ENCODE peak calls at places on chromosomes 11 and 22, in five cellular contexts. Y is left ventricle myocardium inferior, F is heart right ventricle, A is IMR-90, P is kidney. U is an unnamed sample.

GRCh38 chr11:93849751-93850584 is 450 bp downstream of the VSTM5 start:
- DNase-seq in Y (peak; percentile 22), A (no peak), F (peak; percentile 7), P (peak; percentile 79), U (peak; percentile 74)

GRCh38 chr11:75465701-75466531 is 32.9 kb upstream of the KLHL35 start:
- DNase-seq in Y (no peak), P (peak; percentile 58), A (peak; percentile 52), F (no peak), U (no peak)

GRCh38 chr11:61854206-61854875 is 26.2 kb downstream of the FADS2 start:
- DNase-seq in F (no peak), A (no peak), Y (no peak), P (no peak), U (no peak)

GRCh38 chr11:130861902-130862552 is 54.3 kb downstream of the SNX19 start:
- DNase-seq in F (peak; percentile 89), A (peak; percentile 93), P (peak; percentile 96), Y (peak; percentile 89), U (peak; percentile 91)

GRCh38 chr11:101446726-101447125 is 137.1 kb downstream of the TRPC6 start:
- DNase-seq in Y (no peak), A (peak; percentile 41), F (no peak), P (no peak), U (no peak)

GRCh38 chr11:68139395-68139794 is 18.2 kb upstream of the CHKA start:
- DNase-seq in Y (no peak), P (no peak), F (no peak), A (no peak), U (no peak)

GRCh38 chr11:83330303-83330702 is 44.1 kb upstream of the CCDC90B start:
- DNase-seq in Y (no peak), P (no peak), F (no peak), A (no peak), U (no peak)

GRCh38 chr11:35525501-35526175 is at the start of gene PAMR1:
- DNase-seq in Y (peak; percentile 54), P (peak; percentile 85), F (peak; percentile 34), A (peak; percentile 90), U (peak; percentile 51)

GRCh38 chr11:119828011-119828410 is 99.0 kb upstream of the NECTIN1 start:
- DNase-seq in P (no peak), Y (no peak), F (no peak), A (no peak), U (no peak)

GRCh38 chr11:99901175-99901574 is 785.9 kb upstream of the ARHGAP42 start:
- DNase-seq in P (no peak), Y (no peak), A (no peak), F (no peak), U (no peak)

GRCh38 chr11:45774023-45774655 is 30.8 kb upstream of the SLC35C1 start:
- DNase-seq in Y (no peak), F (no peak), A (no peak), P (no peak), U (no peak)

GRCh38 chr11:95231881-95232605 is 1.0 kb upstream of the SESN3 start:
- DNase-seq in F (peak; percentile 66), P (peak; percentile 92), A (no peak), Y (peak; percentile 66), U (peak; percentile 82)

GRCh38 chr11:64519541-64519940 is 71.5 kb upstream of the SLC22A12 start:
- DNase-seq in P (no peak), F (no peak), A (no peak), Y (no peak), U (no peak)

GRCh38 chr22:17994424-17995108 is 29.8 kb downstream of the MICAL3 start:
- DNase-seq in P (no peak), A (no peak), F (no peak), Y (no peak), U (peak; percentile 68)

GRCh38 chr22:40452730-40453487 is 82.5 kb downstream of the SGSM3 start:
- DNase-seq in A (peak; percentile 46), F (no peak), Y (no peak), P (no peak), U (no peak)

GRCh38 chr11:67507242-67507890 is 596 bp downstream of the CDK2AP2 start:
- DNase-seq in P (no peak), Y (peak; percentile 68), F (peak; percentile 64), A (peak; percentile 68), U (no peak)

DNA sequence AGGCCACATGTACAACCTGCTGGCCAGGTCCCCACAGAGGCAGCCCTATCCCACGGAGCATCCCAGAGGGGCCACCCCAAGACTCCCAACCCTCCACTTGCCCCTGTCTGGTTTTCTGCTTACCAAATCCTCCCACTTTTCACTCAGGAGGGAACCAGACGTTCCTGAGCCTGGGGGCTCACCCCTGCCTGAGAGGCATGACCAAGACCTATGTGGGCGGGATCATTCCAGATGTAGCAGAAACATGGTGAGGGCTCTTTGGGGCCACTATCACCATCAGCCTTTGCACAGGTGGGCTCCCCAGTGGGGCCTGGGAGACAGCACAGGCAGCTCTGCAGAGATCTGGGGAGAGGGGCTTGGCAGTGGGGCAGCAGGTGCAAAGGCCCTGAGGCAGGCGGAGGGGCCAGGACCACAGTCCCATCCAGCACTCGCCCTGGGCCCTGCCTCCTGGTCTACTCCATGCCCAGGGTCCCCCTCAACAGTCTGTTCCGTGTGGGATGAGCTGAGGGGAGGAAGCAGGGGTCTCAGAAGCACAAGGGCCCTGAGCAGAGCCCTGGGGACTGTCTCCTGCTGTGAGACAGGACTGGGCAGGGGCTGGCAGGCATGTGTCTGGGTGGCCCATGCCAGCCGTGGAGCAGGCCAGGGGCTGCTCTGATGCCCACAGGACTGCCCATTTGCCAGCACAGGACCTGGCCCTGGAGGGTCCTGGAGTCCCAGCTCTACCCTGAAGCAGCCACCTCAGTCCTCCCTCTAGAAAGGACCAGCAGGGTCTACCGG is 9.4 kb downstream of the PIM3 start:
- DNase-seq in F (peak; percentile 5), A (no peak), Y (peak; percentile 13), P (peak; percentile 85), U (peak; percentile 46)
- H3K4me1 ChIP-seq in F (peaks cover 51% of the 10 kb centered on the region), A (peaks cover 26% of the 10 kb centered on the region), Y (peaks cover 74% of the 10 kb centered on the region), P (peaks cover 41% of the 10 kb centered on the region), U (peaks cover 39% of the 10 kb centered on the region)

GRCh38 chr22:20136603-20136873 is 4.9 kb downstream of the ZDHHC8 start:
- DNase-seq in Y (no peak), F (no peak), A (no peak), P (no peak), U (no peak)
- H3K4me1 ChIP-seq in Y (peaks cover 72% of the 10 kb centered on the region), F (peaks cover 67% of the 10 kb centered on the region), A (peaks cover 17% of the 10 kb centered on the region), P (peaks cover 7% of the 10 kb centered on the region), U (peaks cover 9% of the 10 kb centered on the region)

GRCh38 chr11:111373590-111373989 is 5.5 kb downstream of the POU2AF1 start:
- DNase-seq in A (no peak), F (no peak), Y (no peak), P (no peak), U (no peak)
- H3K4me1 ChIP-seq in A (no peaks in the 10 kb centered on the region), F (no peaks in the 10 kb centered on the region), Y (no peaks in the 10 kb centered on the region), P (no peaks in the 10 kb centered on the region), U (no peaks in the 10 kb centered on the region)

GRCh38 chr22:39151329-39151975 is 1.0 kb downstream of the CBX7 start:
- DNase-seq in A (no peak), Y (no peak), P (peak; percentile 63), F (no peak), U (no peak)
- H3K4me1 ChIP-seq in A (peaks cover 2% of the 10 kb centered on the region), Y (peaks cover 67% of the 10 kb centered on the region), P (peaks cover 8% of the 10 kb centered on the region), F (peaks cover 35% of the 10 kb centered on the region), U (peaks cover 3% of the 10 kb centered on the region)

GRCh38 chr11:15208570-15209222 is 94.0 kb downstream of the INSC start:
- DNase-seq in A (peak; percentile 53), P (peak; percentile 83), F (peak; percentile 60), Y (peak; percentile 67), U (peak; percentile 78)
- H3K4me1 ChIP-seq in A (no peaks in the 10 kb centered on the region), P (no peaks in the 10 kb centered on the region), F (no peaks in the 10 kb centered on the region), Y (no peaks in the 10 kb centered on the region), U (no peaks in the 10 kb centered on the region)

DNA sequence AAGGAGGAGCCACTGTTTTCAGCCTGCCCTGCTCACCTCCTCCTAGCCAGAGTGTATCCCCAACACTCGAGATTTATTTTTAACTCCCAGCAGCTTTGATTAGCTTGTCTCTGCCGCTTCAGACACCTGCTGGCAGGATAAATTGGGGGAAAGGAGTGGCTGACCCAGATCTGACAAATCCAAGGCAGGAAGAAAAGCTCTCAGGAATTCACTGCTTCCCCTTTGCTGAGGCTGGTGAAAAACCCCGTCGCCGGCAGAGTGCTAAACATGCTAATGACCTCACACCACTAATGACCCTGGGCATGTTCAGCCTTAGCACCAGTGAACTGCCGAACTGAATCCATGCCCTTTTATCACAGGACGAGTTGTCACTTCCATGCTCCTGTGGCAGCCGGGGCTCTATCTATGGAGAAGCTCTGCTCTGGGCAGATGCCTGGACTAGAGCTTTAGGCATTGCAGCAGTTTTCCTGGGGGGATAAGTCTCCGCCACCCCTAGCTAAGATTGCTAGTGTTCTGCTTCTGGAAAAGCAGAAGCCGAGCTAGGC is 52.2 kb downstream of the FEZ1 start:
- DNase-seq in F (no peak), Y (no peak), A (no peak), P (no peak), U (no peak)
- H3K4me1 ChIP-seq in F (peaks cover 4% of the 10 kb centered on the region), Y (peaks cover 18% of the 10 kb centered on the region), A (peaks cover 5% of the 10 kb centered on the region), P (no peaks in the 10 kb centered on the region), U (no peaks in the 10 kb centered on the region)

DNA sequence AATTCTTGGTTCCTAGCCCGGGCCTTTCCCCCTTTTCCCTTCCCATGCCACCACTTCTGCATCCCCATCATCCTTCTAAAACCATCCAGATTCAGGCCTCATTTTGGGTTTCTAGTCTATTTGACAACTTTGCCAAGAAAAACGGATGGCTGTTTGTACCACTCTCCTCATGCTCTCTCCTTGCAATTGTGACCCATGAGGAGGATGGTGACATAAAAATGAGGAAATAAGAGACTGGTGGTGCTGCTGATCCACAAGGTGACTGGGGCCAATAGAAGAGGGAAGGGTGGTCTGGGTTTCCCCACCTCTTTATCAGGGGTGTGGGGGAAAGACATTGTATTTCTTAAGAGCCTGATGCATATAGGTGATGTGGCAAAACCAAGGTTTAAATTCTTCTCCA is 1.0 kb downstream of the MS4A4A start:
- DNase-seq in A (no peak), Y (no peak), P (no peak), F (no peak), U (no peak)
- H3K4me1 ChIP-seq in A (no peaks in the 10 kb centered on the region), Y (no peaks in the 10 kb centered on the region), P (no peaks in the 10 kb centered on the region), F (no peaks in the 10 kb centered on the region), U (no peaks in the 10 kb centered on the region)

GRCh38 chr22:46092646-46093410 is 57.5 kb upstream of the PPARA start:
- DNase-seq in Y (peak; percentile 12), P (peak; percentile 67), A (no peak), F (no peak), U (no peak)

GRCh38 chr22:46090051-46090591 is 60.2 kb upstream of the PPARA start:
- DNase-seq in Y (peak; percentile 60), A (no peak), P (peak; percentile 82), F (peak; percentile 48), U (no peak)

GRCh38 chr22:46092011-46092410 is 58.3 kb upstream of the PPARA start:
- DNase-seq in F (no peak), A (no peak), Y (peak; percentile 15), P (peak; percentile 55), U (no peak)

GRCh38 chr22:46090631-46091201 is 59.6 kb upstream of the PPARA start:
- DNase-seq in F (no peak), P (peak; percentile 65), Y (peak; percentile 15), A (peak; percentile 24), U (no peak)

DNA sequence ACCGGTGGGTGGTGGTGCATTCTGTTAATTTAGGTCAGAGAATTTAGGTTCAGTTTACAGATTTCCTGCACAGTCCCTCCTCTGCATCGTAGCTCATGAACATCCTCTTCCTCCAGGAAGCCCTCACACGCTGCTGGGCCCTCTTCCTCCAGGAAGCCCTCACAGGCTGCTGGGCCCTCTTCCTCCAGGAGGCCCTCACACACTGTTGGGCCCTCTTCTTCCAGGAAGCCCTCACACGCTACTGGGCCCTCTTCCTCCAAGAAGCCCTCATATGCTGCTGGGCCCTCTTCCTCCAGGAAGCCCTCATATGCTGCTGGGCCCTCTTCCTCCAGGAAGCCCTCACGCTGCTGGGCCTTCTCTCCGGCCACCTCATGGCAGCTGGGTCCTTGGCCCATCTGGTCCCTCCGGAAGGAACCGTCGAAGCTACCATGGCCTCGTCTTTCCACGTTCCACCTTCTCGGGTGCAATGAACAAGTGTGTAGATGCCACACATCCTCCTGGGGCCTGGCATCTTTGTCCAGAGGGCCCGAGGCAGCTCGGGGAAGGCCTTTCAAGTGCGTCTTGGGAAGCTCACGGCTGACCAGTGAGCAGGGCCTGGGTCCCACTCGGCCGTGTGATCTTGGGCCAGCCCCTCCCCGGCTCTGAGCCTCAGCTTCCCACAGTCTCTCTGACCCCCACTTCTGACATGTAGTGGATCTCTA is 58.9 kb upstream of the PPARA start:
- DNase-seq in F (no peak), P (peak; percentile 50), A (no peak), Y (peak; percentile 12), U (no peak)
- H3K4me1 ChIP-seq in F (peaks cover 95% of the 10 kb centered on the region), P (peaks cover 66% of the 10 kb centered on the region), A (peaks cover 24% of the 10 kb centered on the region), Y (peaks cover 100% of the 10 kb centered on the region), U (no peaks in the 10 kb centered on the region)

U was measured in Peyer's patch.